ENCODE peak calls at places on chromosomes 7 and 10, in four cellular contexts. N is A549, P is esophagus muscularis mucosa, Q is heart right ventricle. K is an unnamed sample.
A peak's percentile ranks its signal among the peaks of the same experiment; 100 is the strongest.

GRCh38 chr10:79060641-79061255 is 8.0 kb upstream of the ZMIZ1 start:
- DNase-seq in N (no peak), P (no peak), Q (no peak), K (peak; percentile 29)

GRCh38 chr7:80795174-80795573 is 123.7 kb downstream of the SEMA3C start:
- DNase-seq in N (no peak), P (no peak), Q (no peak), K (no peak)

GRCh38 chr7:111499027-111499426 is 63.3 kb downstream of the IMMP2L start:
- DNase-seq in N (peak; percentile 97), P (no peak), Q (no peak), K (no peak)

GRCh38 chr7:83814480-83814879 is 165.5 kb upstream of the SEMA3E start:
- DNase-seq in N (no peak), P (no peak), Q (no peak), K (no peak)

GRCh38 chr10:60762554-60762953 is 15.7 kb upstream of the CDK1 start:
- DNase-seq in N (no peak), P (no peak), Q (no peak), K (no peak)

GRCh38 chr10:74936577-74937445 is 110.4 kb downstream of the KAT6B start:
- DNase-seq in N (no peak), P (no peak), Q (no peak), K (no peak)

GRCh38 chr7:76338298-76339084 is 20.3 kb downstream of the YWHAG start:
- DNase-seq in N (no peak), P (no peak), Q (no peak), K (no peak)

GRCh38 chr7:50366311-50366710 is 61.8 kb downstream of the IKZF1 start:
- DNase-seq in N (no peak), P (no peak), Q (no peak), K (no peak)

GRCh38 chr7:112708236-112708635 is 82.0 kb downstream of the TMEM168 start:
- DNase-seq in N (no peak), P (no peak), Q (no peak), K (no peak)

GRCh38 chr10:63708421-63708820 is 187.2 kb downstream of the REEP3 start:
- DNase-seq in N (no peak), P (no peak), Q (no peak), K (no peak)

GRCh38 chr10:25226775-25227682 is 52.2 kb downstream of the GPR158 start:
- DNase-seq in N (no peak), P (no peak), Q (peak; percentile 16), K (peak; percentile 40)

GRCh38 chr10:30812018-30812851 is 182.7 kb upstream of the LYZL2 start:
- DNase-seq in N (no peak), P (no peak), Q (peak; percentile 37), K (peak; percentile 40)

GRCh38 chr7:91953618-91954017 is 13.0 kb downstream of the AKAP9 start:
- DNase-seq in N (no peak), P (no peak), Q (no peak), K (no peak)

GRCh38 chr10:68871105-68871711 is 29.9 kb upstream of the DDX50 start:
- DNase-seq in N (no peak), P (no peak), Q (peak; percentile 5), K (no peak)

GRCh38 chr10:35172574-35172973 is 45.9 kb downstream of the CREM start:
- DNase-seq in N (no peak), P (no peak), Q (no peak), K (no peak)

GRCh38 chr10:43234471-43235041 is 32.3 kb downstream of the RASGEF1A start:
- DNase-seq in N (no peak), P (no peak), Q (no peak), K (peak; percentile 3)

GRCh38 chr10:96413151-96413787 is 54.5 kb upstream of the OPALIN start:
- DNase-seq in N (no peak), P (no peak), Q (peak; percentile 26), K (no peak)

GRCh38 chr10:72083234-72084093 is 4.9 kb downstream of the SPOCK2 start:
- DNase-seq in N (no peak), P (no peak), Q (no peak), K (no peak)

GRCh38 chr10:132135398-132135872 is 51.3 kb upstream of the DPYSL4 start:
- DNase-seq in N (no peak), P (no peak), Q (no peak), K (no peak)

GRCh38 chr7:42237891-42238531 is 1.0 kb upstream of the GLI3 start:
- DNase-seq in N (no peak), P (no peak), Q (peak; percentile 76), K (peak; percentile 57)

GRCh38 chr10:126663880-126664279 is 6.6 kb downstream of the C10orf90 start:
- DNase-seq in N (peak; percentile 5), P (no peak), Q (peak; percentile 17), K (no peak)

GRCh38 chr7:149811221-149811620 is 27.0 kb upstream of the ZNF862 start:
- DNase-seq in N (no peak), P (no peak), Q (no peak), K (no peak)

GRCh38 chr7:71377062-71377461 is 245.1 kb downstream of the GALNT17 start:
- DNase-seq in N (no peak), P (no peak), Q (no peak), K (no peak)
- H3K9me3 ChIP-seq in N (peaks cover 10% of the 10 kb centered on the region), P (no peaks in the 10 kb centered on the region), Q (no peaks in the 10 kb centered on the region), K (peaks cover 86% of the 10 kb centered on the region)

DNA sequence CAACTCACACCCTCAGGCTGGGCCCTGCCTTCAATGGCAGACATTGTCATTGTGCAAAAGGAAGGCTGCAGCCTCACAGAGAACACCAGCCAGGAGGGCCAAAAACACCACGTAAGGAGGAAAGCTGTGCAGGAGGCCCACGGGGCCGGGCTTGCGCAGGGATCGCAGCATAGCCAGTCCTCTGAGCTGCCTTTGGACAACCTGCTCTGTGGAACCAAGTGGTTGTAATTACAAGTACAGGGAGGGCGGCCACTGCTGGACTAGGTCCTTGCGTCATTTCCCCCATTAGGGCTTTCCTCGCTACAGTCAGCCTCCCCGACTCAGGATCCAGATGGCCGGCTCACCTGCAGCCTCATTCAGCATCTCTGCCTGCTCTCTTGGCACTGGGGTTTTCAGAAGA is 66.9 kb downstream of the FAM53B start:
- DNase-seq in N (no peak), P (no peak), Q (no peak), K (no peak)
- H3K4me1 ChIP-seq in N (no peaks in the 10 kb centered on the region), P (peaks cover 93% of the 10 kb centered on the region), Q (peaks cover 99% of the 10 kb centered on the region), K (peaks cover 8% of the 10 kb centered on the region)

GRCh38 chr7:158261362-158262235 is 326.0 kb downstream of the PTPRN2 start:
- DNase-seq in N (no peak), P (no peak), Q (no peak), K (no peak)
- H3K9me3 ChIP-seq in N (peaks cover 5% of the 10 kb centered on the region), P (no peaks in the 10 kb centered on the region), Q (no peaks in the 10 kb centered on the region), K (no peaks in the 10 kb centered on the region)

DNA sequence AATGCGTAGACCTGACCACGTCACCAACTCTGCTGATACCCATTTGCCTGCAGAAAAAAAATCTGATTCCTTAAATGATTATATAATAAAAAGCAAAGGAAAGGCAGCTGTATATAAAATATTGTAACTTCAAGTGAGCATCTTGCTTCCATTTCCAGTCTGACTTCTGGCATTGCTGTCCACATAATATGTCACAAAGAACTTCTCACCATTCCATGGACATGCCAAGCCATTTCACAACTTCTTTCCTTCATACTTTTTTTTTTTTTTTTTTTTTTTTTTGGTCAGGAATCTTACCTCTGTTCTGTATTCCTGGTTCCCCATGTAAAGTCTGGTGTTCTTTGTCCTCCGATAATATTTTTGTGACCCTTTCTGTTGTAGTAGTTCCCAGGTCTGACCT is 165.5 kb downstream of the SND1 start:
- DNase-seq in N (no peak), P (no peak), Q (no peak), K (no peak)
- H3K4me1 ChIP-seq in N (peaks cover 19% of the 10 kb centered on the region), P (peaks cover 11% of the 10 kb centered on the region), Q (peaks cover 9% of the 10 kb centered on the region), K (no peaks in the 10 kb centered on the region)

GRCh38 chr7:158114056-158114850 is 473.4 kb downstream of the PTPRN2 start:
- DNase-seq in N (no peak), P (no peak), Q (no peak), K (no peak)

GRCh38 chr7:158120313-158120712 is 467.3 kb downstream of the PTPRN2 start:
- DNase-seq in N (no peak), P (no peak), Q (no peak), K (no peak)

GRCh38 chr7:158116235-158116634 is 471.4 kb downstream of the PTPRN2 start:
- DNase-seq in N (no peak), P (no peak), Q (no peak), K (no peak)

GRCh38 chr7:158120751-158121150 is 466.9 kb downstream of the PTPRN2 start:
- DNase-seq in N (no peak), P (no peak), Q (peak; percentile 13), K (no peak)

GRCh38 chr7:158117341-158118222 is 470.0 kb downstream of the PTPRN2 start:
- DNase-seq in N (no peak), P (no peak), Q (no peak), K (no peak)
- H3K9me3 ChIP-seq in N (peaks cover 5% of the 10 kb centered on the region), P (peaks cover 44% of the 10 kb centered on the region), Q (peaks cover 5% of the 10 kb centered on the region), K (peaks cover 31% of the 10 kb centered on the region)

GRCh38 chr7:134829381-134829986 is 50.0 kb downstream of the CALD1 start:
- DNase-seq in N (no peak), P (no peak), Q (no peak), K (no peak)

GRCh38 chr7:134827889-134828288 is 48.5 kb downstream of the CALD1 start:
- DNase-seq in N (no peak), P (no peak), Q (no peak), K (no peak)

GRCh38 chr7:134826105-134826504 is 46.7 kb downstream of the CALD1 start:
- DNase-seq in N (no peak), P (no peak), Q (peak; percentile 43), K (no peak)

GRCh38 chr7:134827436-134827835 is 48.0 kb downstream of the CALD1 start:
- DNase-seq in N (no peak), P (no peak), Q (peak; percentile 32), K (no peak)

DNA sequence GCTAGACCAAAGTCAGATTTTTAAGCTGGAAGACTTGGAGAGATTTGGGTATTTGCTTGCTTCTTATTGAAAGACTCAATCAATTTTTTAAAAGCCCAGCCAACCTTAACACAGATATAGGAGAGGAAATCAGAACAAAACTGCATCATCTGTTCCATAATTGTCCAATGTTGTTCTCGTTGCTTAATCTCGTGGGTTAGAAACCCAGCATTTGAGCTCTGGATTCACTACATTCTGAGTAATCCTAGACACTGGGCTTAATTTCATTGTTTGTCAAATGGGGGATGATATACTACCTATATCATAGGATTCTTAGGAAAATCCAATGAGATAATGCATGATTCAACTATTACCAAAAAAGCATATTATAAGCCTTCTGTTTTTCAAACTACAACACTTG is 48.9 kb downstream of the CALD1 start:
- DNase-seq in N (no peak), P (no peak), Q (no peak), K (no peak)
- H3K4me1 ChIP-seq in N (no peaks in the 10 kb centered on the region), P (peaks cover 100% of the 10 kb centered on the region), Q (peaks cover 96% of the 10 kb centered on the region), K (no peaks in the 10 kb centered on the region)